ENCODE peak calls at places on chromosome 20, in seven cellular contexts. J, D, E, V, H, X and G are unnamed samples.

GRCh38 chr20:59770851-59771250 is 162.6 kb downstream of the SYCP2 start:
- DNase-seq in J (no peak), D (no peak), E (no peak), V (no peak), H (no peak), X (no peak), G (no peak)

GRCh38 chr20:57667385-57667784 is 42.4 kb downstream of the PMEPA1 start:
- DNase-seq in J (no peak), D (no peak), E (no peak), V (no peak), H (no peak), X (peak), G (no peak)

GRCh38 chr20:48841861-48842529 is 14.2 kb upstream of the PREX1 start:
- DNase-seq in J (no peak), D (peak), E (peak), V (peak), H (peak), X (no peak), G (peak)

GRCh38 chr20:53806683-53807401 is 213.2 kb upstream of the ZNF217 start:
- DNase-seq in J (no peak), D (no peak), E (no peak), V (no peak), H (no peak), X (no peak), G (no peak)

GRCh38 chr20:3612795-3613560 is 50.2 kb downstream of the GFRA4 start:
- DNase-seq in J (no peak), D (peak), E (no peak), V (peak), H (peak), X (no peak), G (no peak)

GRCh38 chr20:16407251-16408067 is 165.8 kb downstream of the KIF16B start:
- DNase-seq in J (no peak), D (no peak), E (peak), V (peak), H (peak), X (no peak), G (no peak)

GRCh38 chr20:59025086-59025485 is 5.9 kb downstream of the TUBB1 start:
- DNase-seq in J (no peak), D (no peak), E (no peak), V (no peak), H (no peak), X (no peak), G (no peak)

GRCh38 chr20:53706511-53707031 is 112.9 kb upstream of the ZNF217 start:
- DNase-seq in J (no peak), D (no peak), E (peak), V (peak), H (peak), X (no peak), G (no peak)

GRCh38 chr20:50724112-50724724 is 7.2 kb upstream of the PARD6B start:
- DNase-seq in J (no peak), D (no peak), E (no peak), V (no peak), H (no peak), X (no peak), G (no peak)

GRCh38 chr20:61959301-61959700 is 106.4 kb downstream of the TAF4 start:
- DNase-seq in J (peak), D (no peak), E (no peak), V (peak), H (peak), X (no peak), G (no peak)

GRCh38 chr20:62837790-62838458 is 21.1 kb downstream of the COL9A3 start:
- DNase-seq in J (no peak), D (peak), E (no peak), V (no peak), H (peak), X (no peak), G (no peak)

GRCh38 chr20:40663991-40664880 is 24.8 kb downstream of the MAFB start:
- DNase-seq in J (no peak), D (no peak), E (no peak), V (no peak), H (no peak), X (no peak), G (peak)

GRCh38 chr20:32301719-32302506 is 24.5 kb downstream of the KIF3B start:
- DNase-seq in J (no peak), D (no peak), E (no peak), V (no peak), H (no peak), X (no peak), G (no peak)

GRCh38 chr20:25623736-25624499 is at the start of gene NANP:
- DNase-seq in J (peak), D (peak), E (peak), V (peak), H (peak), X (peak), G (peak)

GRCh38 chr20:592506-592905 is 17.6 kb downstream of the TCF15 start:
- DNase-seq in J (no peak), D (no peak), E (no peak), V (no peak), H (no peak), X (no peak), G (no peak)

GRCh38 chr20:6450841-6451240 is 316.6 kb upstream of the BMP2 start:
- DNase-seq in J (no peak), D (peak), E (no peak), V (no peak), H (no peak), X (no peak), G (peak)

GRCh38 chr20:58188496-58188895 is 40.0 kb downstream of the ANKRD60 start:
- DNase-seq in J (no peak), D (no peak), E (no peak), V (no peak), H (no peak), X (no peak), G (no peak)

GRCh38 chr20:17848649-17849048 is 119.9 kb downstream of the SNX5 start:
- DNase-seq in J (no peak), D (no peak), E (no peak), V (no peak), H (no peak), X (no peak), G (no peak)

GRCh38 chr20:1301031-1301529 is 27.9 kb downstream of the SDCBP2 start:
- DNase-seq in J (no peak), D (peak), E (peak), V (peak), H (peak), X (no peak), G (peak)

GRCh38 chr20:49843139-49843538 is 30.5 kb downstream of the SLC9A8 start:
- DNase-seq in J (no peak), D (no peak), E (no peak), V (no peak), H (no peak), X (no peak), G (no peak)

GRCh38 chr20:48698507-48699267 is 129.1 kb downstream of the PREX1 start:
- DNase-seq in J (no peak), D (no peak), E (no peak), V (no peak), H (no peak), X (no peak), G (no peak)

GRCh38 chr20:16052406-16052805 is 520.8 kb downstream of the KIF16B start:
- DNase-seq in J (no peak), D (no peak), E (no peak), V (no peak), H (no peak), X (no peak), G (no peak)